ENCODE peak calls at places on chromosome 7, in four cellular contexts. One of them, this sample, is unnamed.

GRCh38 chr7:108114117-108114841 is 15.9 kb downstream of the LAMB4 start:
- DNase-seq in GM12878: no peak
- DNase-seq in endothelial cell of umbilical vein: peak; percentile 65
- DNase-seq in K562: no peak
- DNase-seq in this sample: no peak

GRCh38 chr7:98628916-98629525 is 11.9 kb downstream of the NPTX2 start:
- DNase-seq in GM12878: no peak
- DNase-seq in K562: no peak
- DNase-seq in endothelial cell of umbilical vein: no peak
- DNase-seq in this sample: no peak

GRCh38 chr7:148624735-148625134 is 34.2 kb downstream of the C7orf33 start:
- DNase-seq in K562: no peak
- DNase-seq in endothelial cell of umbilical vein: no peak
- DNase-seq in GM12878: no peak
- DNase-seq in this sample: no peak

GRCh38 chr7:43211276-43211675 is 98.8 kb downstream of the HECW1 start:
- DNase-seq in K562: no peak
- DNase-seq in endothelial cell of umbilical vein: no peak
- DNase-seq in GM12878: no peak
- DNase-seq in this sample: no peak

GRCh38 chr7:95389516-95389915 is 6.7 kb downstream of the PON3 start:
- DNase-seq in endothelial cell of umbilical vein: no peak
- DNase-seq in GM12878: no peak
- DNase-seq in K562: no peak
- DNase-seq in this sample: no peak

GRCh38 chr7:78490526-78490925 is 692.0 kb downstream of the PHTF2 start:
- DNase-seq in endothelial cell of umbilical vein: no peak
- DNase-seq in K562: no peak
- DNase-seq in GM12878: no peak
- DNase-seq in this sample: no peak

GRCh38 chr7:41027428-41028115 is 675.3 kb downstream of the INHBA start:
- DNase-seq in K562: no peak
- DNase-seq in GM12878: no peak
- DNase-seq in endothelial cell of umbilical vein: no peak
- DNase-seq in this sample: peak; percentile 98

GRCh38 chr7:143205560-143206293 is 16.1 kb upstream of the TAS2R40 start:
- DNase-seq in endothelial cell of umbilical vein: no peak
- DNase-seq in K562: no peak
- DNase-seq in GM12878: peak; percentile 47
- DNase-seq in this sample: no peak

GRCh38 chr7:93092757-93093370 is 24.9 kb downstream of the SAMD9 start:
- DNase-seq in endothelial cell of umbilical vein: peak; percentile 56
- DNase-seq in GM12878: no peak
- DNase-seq in K562: no peak
- DNase-seq in this sample: peak; percentile 71

GRCh38 chr7:65722361-65722792 is 150.5 kb upstream of the VKORC1L1 start:
- DNase-seq in endothelial cell of umbilical vein: peak; percentile 28
- DNase-seq in GM12878: peak; percentile 7
- DNase-seq in K562: peak; percentile 54
- DNase-seq in this sample: peak; percentile 11

GRCh38 chr7:82335927-82336326 is 107.7 kb downstream of the CACNA2D1 start:
- DNase-seq in endothelial cell of umbilical vein: no peak
- DNase-seq in GM12878: no peak
- DNase-seq in K562: no peak
- DNase-seq in this sample: peak; percentile 66

GRCh38 chr7:81236560-81236959 is 317.7 kb upstream of the SEMA3C start:
- DNase-seq in endothelial cell of umbilical vein: no peak
- DNase-seq in GM12878: no peak
- DNase-seq in K562: no peak
- DNase-seq in this sample: no peak

GRCh38 chr7:131015131-131015954 is 281.3 kb upstream of the KLF14 start:
- DNase-seq in GM12878: no peak
- DNase-seq in K562: no peak
- DNase-seq in endothelial cell of umbilical vein: peak; percentile 17
- DNase-seq in this sample: peak; percentile 73

GRCh38 chr7:75631711-75632110 is 107.0 kb downstream of the HIP1 start:
- DNase-seq in GM12878: no peak
- DNase-seq in endothelial cell of umbilical vein: no peak
- DNase-seq in K562: no peak
- DNase-seq in this sample: no peak

GRCh38 chr7:47337531-47337930 is 244.4 kb downstream of the TNS3 start:
- DNase-seq in endothelial cell of umbilical vein: no peak
- DNase-seq in K562: no peak
- DNase-seq in GM12878: peak; percentile 16
- DNase-seq in this sample: no peak

GRCh38 chr7:158320328-158320727 is 267.3 kb downstream of the PTPRN2 start:
- DNase-seq in GM12878: no peak
- DNase-seq in endothelial cell of umbilical vein: no peak
- DNase-seq in K562: no peak
- DNase-seq in this sample: no peak

GRCh38 chr7:157792954-157793353 is 456.1 kb downstream of the DNAJB6 start:
- DNase-seq in endothelial cell of umbilical vein: no peak
- DNase-seq in GM12878: no peak
- DNase-seq in K562: no peak
- DNase-seq in this sample: no peak

GRCh38 chr7:132276252-132276651 is 300.0 kb downstream of the PLXNA4 start:
- DNase-seq in K562: no peak
- DNase-seq in GM12878: no peak
- DNase-seq in endothelial cell of umbilical vein: no peak
- DNase-seq in this sample: no peak

GRCh38 chr7:129513546-129513945 is 11.2 kb downstream of the SMKR1 start:
- DNase-seq in endothelial cell of umbilical vein: no peak
- DNase-seq in K562: no peak
- DNase-seq in GM12878: no peak
- DNase-seq in this sample: no peak

GRCh38 chr7:22138886-22139285 is 193.2 kb upstream of the CDCA7L start:
- DNase-seq in endothelial cell of umbilical vein: no peak
- DNase-seq in K562: no peak
- DNase-seq in GM12878: no peak
- DNase-seq in this sample: no peak

GRCh38 chr7:148507741-148508285 is 82.8 kb upstream of the C7orf33 start:
- DNase-seq in GM12878: no peak
- DNase-seq in endothelial cell of umbilical vein: no peak
- DNase-seq in K562: no peak
- DNase-seq in this sample: no peak

GRCh38 chr7:47416454-47417121 is 165.3 kb downstream of the TNS3 start:
- DNase-seq in K562: no peak
- DNase-seq in GM12878: no peak
- DNase-seq in endothelial cell of umbilical vein: no peak
- DNase-seq in this sample: no peak

GRCh38 chr7:11252705-11253272 is 279.1 kb downstream of the PHF14 start:
- DNase-seq in GM12878: no peak
- DNase-seq in K562: no peak
- DNase-seq in endothelial cell of umbilical vein: no peak
- DNase-seq in this sample: no peak

GRCh38 chr7:50851451-50851850 is 68.8 kb upstream of the GRB10 start:
- DNase-seq in K562: no peak
- DNase-seq in endothelial cell of umbilical vein: no peak
- DNase-seq in GM12878: no peak
- DNase-seq in this sample: peak; percentile 54

GRCh38 chr7:75955293-75955938 is 39.0 kb downstream of the TMEM120A start:
- DNase-seq in K562: no peak
- DNase-seq in GM12878: no peak
- DNase-seq in endothelial cell of umbilical vein: no peak
- DNase-seq in this sample: no peak

GRCh38 chr7:97009753-97010732 is 4.7 kb downstream of the DLX6 start:
- DNase-seq in K562: no peak
- DNase-seq in endothelial cell of umbilical vein: no peak
- DNase-seq in GM12878: no peak
- DNase-seq in this sample: no peak

GRCh38 chr7:130144632-130145171 is 60.5 kb downstream of the TMEM209 start:
- DNase-seq in endothelial cell of umbilical vein: no peak
- DNase-seq in GM12878: no peak
- DNase-seq in K562: no peak
- DNase-seq in this sample: peak; percentile 58

GRCh38 chr7:51340936-51341335 is 24.3 kb upstream of the COBL start:
- DNase-seq in K562: no peak
- DNase-seq in GM12878: no peak
- DNase-seq in endothelial cell of umbilical vein: no peak
- DNase-seq in this sample: no peak

GRCh38 chr7:84384417-84384816 is 189.8 kb upstream of the SEMA3A start:
- DNase-seq in K562: no peak
- DNase-seq in endothelial cell of umbilical vein: no peak
- DNase-seq in GM12878: no peak
- DNase-seq in this sample: peak; percentile 46

GRCh38 chr7:152664636-152665035 is 11.3 kb downstream of the XRCC2 start:
- DNase-seq in K562: no peak
- DNase-seq in GM12878: no peak
- DNase-seq in endothelial cell of umbilical vein: peak; percentile 78
- DNase-seq in this sample: no peak

GRCh38 chr7:129502708-129503685 is 666 bp downstream of the SMKR1 start:
- DNase-seq in K562: no peak
- DNase-seq in GM12878: no peak
- DNase-seq in endothelial cell of umbilical vein: peak; percentile 14
- DNase-seq in this sample: no peak

GRCh38 chr7:157284229-157285014 is 52.4 kb upstream of the DNAJB6 start:
- DNase-seq in GM12878: no peak
- DNase-seq in K562: no peak
- DNase-seq in endothelial cell of umbilical vein: no peak
- DNase-seq in this sample: no peak

GRCh38 chr7:78983483-78983882 is 470.0 kb downstream of the MAGI2 start:
- DNase-seq in K562: no peak
- DNase-seq in endothelial cell of umbilical vein: no peak
- DNase-seq in GM12878: no peak
- DNase-seq in this sample: no peak

GRCh38 chr7:70193514-70193913 is 595.2 kb downstream of the AUTS2 start:
- DNase-seq in endothelial cell of umbilical vein: no peak
- DNase-seq in K562: no peak
- DNase-seq in GM12878: no peak
- DNase-seq in this sample: peak; percentile 1

GRCh38 chr7:89029864-89030263 is 234.3 kb upstream of the TEX47 start:
- DNase-seq in K562: no peak
- DNase-seq in GM12878: no peak
- DNase-seq in endothelial cell of umbilical vein: peak; percentile 8
- DNase-seq in this sample: no peak

GRCh38 chr7:2209961-2210323 is 22.8 kb downstream of the MAD1L1 start:
- DNase-seq in endothelial cell of umbilical vein: no peak
- DNase-seq in K562: no peak
- DNase-seq in GM12878: no peak
- DNase-seq in this sample: no peak
- H3K4me2 ChIP-seq in endothelial cell of umbilical vein: no peak overlapping the region
- H3K4me2 ChIP-seq in K562: no peak overlapping the region
- H3K4me2 ChIP-seq in GM12878: no peak overlapping the region
- H3K4me2 ChIP-seq in this sample: no peak overlapping the region

GRCh38 chr7:36048902-36049240 is 104.2 kb upstream of the EEPD1 start:
- DNase-seq in GM12878: no peak
- DNase-seq in endothelial cell of umbilical vein: peak; percentile 35
- DNase-seq in K562: no peak
- DNase-seq in this sample: peak; percentile 31

GRCh38 chr7:36045830-36046341 is 107.2 kb upstream of the EEPD1 start:
- DNase-seq in endothelial cell of umbilical vein: no peak
- DNase-seq in GM12878: no peak
- DNase-seq in K562: no peak
- DNase-seq in this sample: no peak

GRCh38 chr7:36045275-36045674 is 107.8 kb upstream of the EEPD1 start:
- DNase-seq in endothelial cell of umbilical vein: peak; percentile 51
- DNase-seq in K562: no peak
- DNase-seq in GM12878: no peak
- DNase-seq in this sample: peak; percentile 56

GRCh38 chr7:36047254-36047653 is 105.8 kb upstream of the EEPD1 start:
- DNase-seq in endothelial cell of umbilical vein: no peak
- DNase-seq in K562: no peak
- DNase-seq in GM12878: no peak
- DNase-seq in this sample: no peak

DNA sequence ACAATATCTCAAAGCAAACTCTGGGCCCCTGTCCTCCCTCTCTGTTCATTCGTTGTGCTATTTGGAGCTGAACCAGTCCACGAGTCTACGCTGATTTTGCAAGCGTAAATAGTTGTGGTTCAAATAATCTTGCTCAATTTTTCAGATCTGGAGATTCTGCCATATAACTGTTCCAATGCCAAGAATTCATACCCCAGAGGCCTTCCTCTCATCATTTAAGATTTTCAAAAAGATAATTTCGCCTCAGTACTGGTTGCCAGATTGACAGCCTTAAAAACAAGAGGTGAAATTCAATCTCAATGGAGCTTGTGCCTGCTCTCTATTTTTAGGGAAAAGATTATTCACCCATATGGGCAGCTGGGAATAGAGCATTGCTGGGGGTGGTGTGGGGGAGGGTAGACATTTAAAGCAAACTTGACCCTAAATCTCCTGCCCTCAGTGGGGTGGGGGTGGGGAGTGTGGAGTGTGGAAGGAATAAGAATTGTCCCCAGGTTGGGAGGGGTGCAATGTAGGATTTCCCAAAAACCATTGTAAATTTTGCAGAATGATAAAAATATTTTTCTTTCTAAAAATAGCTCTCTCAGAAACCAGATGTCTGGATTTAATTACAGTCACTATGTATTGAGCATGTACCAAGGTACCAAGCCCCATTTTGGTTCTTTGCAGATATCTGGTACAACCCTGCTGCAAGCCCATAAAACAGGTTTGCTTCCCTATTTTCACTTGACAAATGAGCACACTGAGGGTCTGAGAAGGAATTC is 104.7 kb upstream of the EEPD1 start:
- DNase-seq in endothelial cell of umbilical vein: no peak
- DNase-seq in K562: no peak
- DNase-seq in GM12878: no peak
- DNase-seq in this sample: peak; percentile 83
- TF ChIP-seq FOS in endothelial cell of umbilical vein: no peak
- TF ChIP-seq FOS in K562: no peak
- TF ChIP-seq FOS in GM12878: no peak
- TF ChIP-seq FOS in this sample: no peak

GRCh38 chr7:54987772-54988171 is 31.0 kb upstream of the EGFR start:
- DNase-seq in GM12878: no peak
- DNase-seq in K562: no peak
- DNase-seq in endothelial cell of umbilical vein: no peak
- DNase-seq in this sample: no peak
- H3K4me2 ChIP-seq in GM12878: no peak overlapping the region
- H3K4me2 ChIP-seq in K562: no peak overlapping the region
- H3K4me2 ChIP-seq in endothelial cell of umbilical vein: no peak overlapping the region
- H3K4me2 ChIP-seq in this sample: no peak overlapping the region

DNA sequence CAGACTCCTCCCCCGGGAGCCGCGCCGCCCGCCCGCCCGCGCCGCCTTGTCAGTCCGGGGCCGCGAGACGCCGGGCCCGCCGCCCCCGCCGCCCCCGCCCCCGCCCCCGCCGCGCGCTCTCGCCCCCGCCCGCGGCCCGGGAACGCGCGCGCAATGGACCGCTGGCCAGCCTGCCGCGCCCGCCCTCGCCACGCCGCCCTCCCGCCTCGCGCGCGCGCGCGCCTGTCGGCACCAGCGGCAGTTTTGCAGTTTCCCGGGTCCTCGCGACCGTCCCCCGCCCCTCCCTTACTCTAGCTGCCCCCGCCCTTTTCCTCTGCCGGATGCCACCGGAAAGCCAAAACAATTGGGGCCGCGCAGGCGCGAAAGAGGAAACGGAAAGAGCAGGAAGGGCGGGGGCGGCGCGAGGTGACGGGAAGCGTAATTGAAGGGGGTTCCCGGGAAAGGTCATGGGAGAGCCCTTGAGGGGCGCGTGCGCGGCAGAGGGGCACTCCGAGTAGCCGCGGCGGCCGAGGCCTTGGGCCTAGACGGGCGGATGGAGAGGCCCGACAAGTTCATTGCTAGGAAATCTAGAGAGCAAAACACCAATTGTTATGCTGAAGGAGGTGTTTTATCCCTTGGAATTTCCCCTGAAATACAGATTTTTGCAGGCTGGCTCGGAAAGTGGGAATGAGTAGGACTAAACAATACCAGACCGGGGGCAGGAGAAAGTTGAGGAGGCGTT is 400 bp upstream of the KBTBD2 start:
- DNase-seq in GM12878: peak; percentile 84
- DNase-seq in endothelial cell of umbilical vein: peak; percentile 96
- DNase-seq in K562: peak; percentile 88
- DNase-seq in this sample: peak; percentile 92
- TF ChIP-seq FOS in GM12878: no peak
- TF ChIP-seq FOS in endothelial cell of umbilical vein: no peak
- TF ChIP-seq FOS in K562: no peak
- TF ChIP-seq FOS in this sample: no peak

This sample was measured in IMR-90.